ENCODE peak calls at places on chromosomes 13 and 19, in four cellular contexts. L is T-helper 17 cell, I is AG08395, O is adrenal gland. W is an unnamed sample.

GRCh38 chr13:30034448-30034795 is 184.0 kb upstream of the UBL3 start:
- DNase-seq in L (no peak), I (peak; percentile 68), O (no peak), W (no peak)

GRCh38 chr13:98297043-98297442 is 120.0 kb upstream of the RNF113B start:
- DNase-seq in L (no peak), I (no peak), O (no peak), W (no peak)

GRCh38 chr19:45140144-45140503 is 20.7 kb downstream of the NKPD1 start:
- DNase-seq in L (no peak), I (no peak), O (no peak), W (no peak)

GRCh38 chr13:44713793-44714469 is 137.8 kb upstream of the TSC22D1 start:
- DNase-seq in L (no peak), I (peak; percentile 82), O (peak; percentile 11), W (no peak)

GRCh38 chr13:49836516-49836915 is 44.0 kb upstream of the KPNA3 start:
- DNase-seq in L (no peak), I (no peak), O (no peak), W (peak; percentile 36)

GRCh38 chr13:67278230-67278629 is 48.1 kb upstream of the PCDH9 start:
- DNase-seq in L (no peak), I (peak; percentile 74), O (no peak), W (no peak)

GRCh38 chr19:752652-753517 is 2.0 kb downstream of the MISP start:
- DNase-seq in L (no peak), I (peak; percentile 85), O (no peak), W (peak; percentile 66)

GRCh38 chr19:17687857-17688784 is at the start of gene UNC13A:
- DNase-seq in L (peak; percentile 15), I (peak; percentile 64), O (peak; percentile 57), W (peak; percentile 63)

GRCh38 chr13:28494861-28495585 is at the start of gene FLT1:
- DNase-seq in L (no peak), I (peak; percentile 42), O (peak; percentile 45), W (no peak)

GRCh38 chr19:5444431-5444830 is 10.8 kb upstream of the ZNRF4 start:
- DNase-seq in L (no peak), I (no peak), O (no peak), W (no peak)

GRCh38 chr13:102042746-102043145 is 359.1 kb downstream of the FGF14 start:
- DNase-seq in L (no peak), I (no peak), O (no peak), W (no peak)